ENCODE peak calls at places on chromosome 13, in seven cellular contexts. V, L, C, Z, J, E and Q are unnamed samples.

GRCh38 chr13:40490086-40490723 is 176.2 kb downstream of the FOXO1 start:
- DNase-seq in Z (no peak), L (no peak), E (no peak), V (no peak), C (no peak), J (no peak), Q (no peak)

GRCh38 chr13:51797664-51798488 is 6.1 kb downstream of the DHRS12 start:
- DNase-seq in V (peak), E (peak), Z (peak), L (no peak), C (peak), J (peak), Q (peak)

GRCh38 chr13:66680031-66680430 is 550.1 kb downstream of the PCDH9 start:
- DNase-seq in V (no peak), J (no peak), Z (no peak), L (no peak), E (no peak), C (no peak), Q (no peak)

GRCh38 chr13:79541426-79542049 is 60.6 kb downstream of the NDFIP2 start:
- DNase-seq in E (peak), V (peak), Z (no peak), C (peak), L (no peak), J (peak), Q (peak)

GRCh38 chr13:36819811-36820140 is 754 bp downstream of the RFXAP start:
- DNase-seq in E (no peak), C (peak), J (peak), V (peak), L (no peak), Z (peak), Q (peak)

GRCh38 chr13:45162821-45163220 is 38.0 kb downstream of the KCTD4 start:
- DNase-seq in V (peak), J (no peak), Z (no peak), C (peak), E (no peak), L (no peak), Q (no peak)

GRCh38 chr13:72141845-72142470 is 275.0 kb upstream of the DACH1 start:
- DNase-seq in Z (no peak), L (no peak), V (no peak), J (no peak), E (no peak), C (no peak), Q (no peak)

GRCh38 chr13:33560722-33561121 is 257.2 kb upstream of the RFC3 start:
- DNase-seq in J (no peak), L (no peak), V (no peak), E (no peak), C (no peak), Z (no peak), Q (no peak)

GRCh38 chr13:56356690-56357089 is 784.0 kb upstream of the PRR20A start:
- DNase-seq in J (no peak), L (no peak), Z (no peak), V (no peak), E (no peak), C (no peak), Q (no peak)

GRCh38 chr13:85700909-85701308 is 98.3 kb downstream of the SLITRK6 start:
- DNase-seq in C (no peak), J (no peak), Z (no peak), L (no peak), E (no peak), V (no peak), Q (no peak)

GRCh38 chr13:33139186-33139585 is 123.0 kb downstream of the KL start:
- DNase-seq in V (no peak), Z (no peak), C (no peak), J (no peak), E (no peak), L (no peak), Q (no peak)

GRCh38 chr13:20271441-20271840 is 39.3 kb upstream of the GJB6 start:
- DNase-seq in J (no peak), L (no peak), Z (no peak), V (no peak), C (no peak), E (no peak), Q (no peak)

GRCh38 chr13:53507741-53508140 is 479.1 kb downstream of the OLFM4 start:
- DNase-seq in V (no peak), C (no peak), J (no peak), Z (no peak), L (no peak), E (no peak), Q (no peak)

GRCh38 chr13:71118779-71119364 is 748.1 kb downstream of the DACH1 start:
- DNase-seq in Z (no peak), V (no peak), E (no peak), C (no peak), L (no peak), J (no peak), Q (no peak)

GRCh38 chr13:95292622-95293021 is 8.6 kb downstream of the ABCC4 start:
- DNase-seq in V (no peak), C (no peak), J (no peak), E (no peak), L (no peak), Z (no peak), Q (no peak)

GRCh38 chr13:62250501-62251175 is 835.0 kb upstream of the PCDH20 start:
- DNase-seq in C (no peak), L (no peak), Z (no peak), E (no peak), J (no peak), V (peak), Q (no peak)

GRCh38 chr13:57629391-57629804 is 2.1 kb upstream of the PCDH17 start:
- DNase-seq in J (no peak), V (no peak), L (no peak), E (no peak), Z (no peak), C (no peak), Q (no peak)

GRCh38 chr13:24292476-24292875 is 16.9 kb upstream of the C1QTNF9 start:
- DNase-seq in E (no peak), L (no peak), C (no peak), Z (no peak), V (no peak), J (no peak), Q (no peak)

GRCh38 chr13:77513719-77514335 is 21.7 kb upstream of the SCEL start:
- DNase-seq in V (no peak), Z (no peak), E (no peak), J (no peak), L (no peak), C (no peak), Q (no peak)

GRCh38 chr13:40446365-40446764 is 220.1 kb downstream of the FOXO1 start:
- DNase-seq in V (no peak), J (no peak), Z (no peak), L (no peak), C (no peak), E (no peak), Q (no peak)

GRCh38 chr13:95641961-95642621 is 2.4 kb downstream of the DZIP1 start:
- DNase-seq in V (peak), L (no peak), J (peak), C (peak), Z (peak), E (no peak), Q (peak)

GRCh38 chr13:94112731-94113130 is 366.8 kb downstream of the DCT start:
- DNase-seq in Z (no peak), E (no peak), V (no peak), L (no peak), J (peak), C (no peak), Q (no peak)

GRCh38 chr13:48334534-48335127 is 31.1 kb downstream of the RB1 start:
- DNase-seq in Z (no peak), C (peak), L (no peak), E (no peak), J (peak), V (peak), Q (no peak)

GRCh38 chr13:26529441-26529840 is 28.0 kb upstream of the WASF3 start:
- DNase-seq in Z (peak), L (peak), E (no peak), C (peak), J (peak), V (peak), Q (peak)

GRCh38 chr13:34161829-34162544 is 344.0 kb downstream of the RFC3 start:
- DNase-seq in E (no peak), L (no peak), J (peak), V (peak), Z (no peak), C (peak), Q (no peak)

GRCh38 chr13:93758575-93758974 is 532.0 kb downstream of the GPC6 start:
- DNase-seq in Z (no peak), V (no peak), E (no peak), L (no peak), J (no peak), C (peak), Q (no peak)

GRCh38 chr13:21137696-21138095 is 38.7 kb downstream of the SKA3 start:
- DNase-seq in C (peak), Z (no peak), J (peak), V (peak), E (peak), L (no peak), Q (no peak)

GRCh38 chr13:59043016-59043415 is 1120.7 kb downstream of the DIAPH3 start:
- DNase-seq in E (no peak), Z (no peak), V (no peak), C (no peak), L (no peak), J (no peak), Q (no peak)

GRCh38 chr13:110006304-110006703 is 219.9 kb upstream of the IRS2 start:
- DNase-seq in J (no peak), Z (no peak), V (no peak), C (peak), E (peak), L (no peak), Q (no peak)

GRCh38 chr13:36530050-36530789 is 97.9 kb downstream of the CCNA1 start:
- DNase-seq in E (no peak), V (peak), L (no peak), Z (no peak), C (no peak), J (peak), Q (no peak)

GRCh38 chr13:73417012-73417615 is 358.3 kb downstream of the KLF5 start:
- DNase-seq in C (no peak), Z (no peak), V (no peak), J (peak), E (no peak), L (no peak), Q (no peak)

GRCh38 chr13:57739089-57739488 is 107.5 kb downstream of the PCDH17 start:
- DNase-seq in C (no peak), V (no peak), E (no peak), J (peak), L (no peak), Z (no peak), Q (no peak)

GRCh38 chr13:39159393-39159792 is 121.1 kb downstream of the NHLRC3 start:
- DNase-seq in V (no peak), C (no peak), Z (no peak), E (no peak), J (no peak), L (no peak), Q (no peak)

GRCh38 chr13:52319876-52320275 is 86.1 kb downstream of the THSD1 start:
- DNase-seq in L (no peak), Z (no peak), C (peak), J (no peak), E (no peak), V (no peak), Q (no peak)

GRCh38 chr13:91400094-91400462 is 1.7 kb downstream of the GPC5 start:
- DNase-seq in L (no peak), E (no peak), C (no peak), J (no peak), V (no peak), Z (no peak), Q (no peak)

GRCh38 chr13:31207630-31208549 is 8.1 kb downstream of the B3GLCT start:
- DNase-seq in L (no peak), V (no peak), C (peak), E (no peak), Z (no peak), J (no peak), Q (no peak)

GRCh38 chr13:46516624-46517318 is 36.2 kb upstream of the LRCH1 start:
- DNase-seq in C (no peak), E (no peak), J (no peak), V (no peak), Z (no peak), L (no peak), Q (no peak)

GRCh38 chr13:98173431-98173921 is 3.6 kb downstream of the RNF113B start:
- DNase-seq in E (peak), L (no peak), Z (no peak), V (peak), J (peak), C (peak), Q (no peak)

GRCh38 chr13:99310382-99311031 is 3.3 kb upstream of the GPR183 start:
- DNase-seq in E (no peak), J (no peak), L (no peak), Z (no peak), V (peak), C (peak), Q (no peak)

GRCh38 chr13:99307648-99308339 is 595 bp upstream of the GPR183 start:
- DNase-seq in E (no peak), C (peak), J (peak), L (no peak), V (peak), Z (no peak), Q (no peak)

GRCh38 chr13:99311137-99311536 is 3.9 kb upstream of the GPR183 start:
- DNase-seq in L (no peak), Z (peak), E (no peak), J (peak), C (peak), V (peak), Q (no peak)

GRCh38 chr13:99307247-99307646 is at the start of gene GPR183:
- DNase-seq in L (no peak), C (peak), J (no peak), V (peak), Z (no peak), E (no peak), Q (no peak)

GRCh38 chr13:99308481-99309087 is 1.4 kb upstream of the GPR183 start:
- DNase-seq in J (no peak), V (peak), Z (no peak), C (peak), L (no peak), E (no peak), Q (no peak)
- H3K9ac ChIP-seq in J (no peak), V (peak), Z (no peak), C (no peak), L (no peak), E (no peak), Q (no peak)

DNA sequence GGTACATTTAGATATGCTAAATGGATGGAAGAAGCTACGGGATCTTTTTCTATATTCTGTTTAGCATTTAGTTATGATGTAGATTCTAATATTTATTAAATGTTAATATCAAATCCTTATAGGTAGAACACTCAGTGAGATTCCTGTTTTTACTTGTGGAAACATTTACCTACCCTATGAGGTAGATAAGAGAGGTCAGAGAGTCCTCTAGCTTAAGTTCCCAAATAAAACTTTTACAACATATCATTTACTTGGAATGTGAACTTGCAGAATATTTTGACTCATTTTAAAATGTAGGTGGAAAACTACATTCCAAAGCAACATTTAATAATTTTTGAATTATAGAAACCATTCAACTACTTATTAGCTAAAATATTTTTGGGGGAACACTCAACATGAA is 63.7 kb downstream of the UBL3 start:
- DNase-seq in Z (no peak), V (no peak), L (no peak), E (no peak), C (no peak), J (no peak), Q (no peak)
- H3K18ac ChIP-seq in Z (no peak), V (no peak), L (no peak), E (no peak), C (no peak), J (no peak), Q (no peak)

DNA sequence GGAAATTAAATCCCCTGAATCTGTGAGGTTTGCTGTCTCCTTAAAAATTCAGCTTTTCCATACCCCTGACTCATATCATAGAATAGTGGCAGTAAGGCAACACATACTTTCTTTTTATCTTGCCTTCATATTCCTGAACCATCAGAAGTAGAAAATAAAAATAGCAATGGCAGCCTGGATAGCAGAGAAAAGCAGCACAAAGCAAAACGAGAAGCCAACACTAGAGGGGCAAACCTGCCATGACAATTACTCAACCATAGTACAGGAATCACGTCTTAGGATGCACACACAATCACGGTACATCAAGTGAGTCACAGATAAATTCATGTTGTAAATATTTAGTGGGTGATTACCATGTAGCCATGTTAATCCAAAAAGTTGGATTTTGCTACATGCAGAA is 343.0 kb downstream of the ITGBL1 start:
- DNase-seq in J (no peak), L (no peak), V (no peak), E (no peak), C (no peak), Z (no peak), Q (no peak)
- H3K4ac ChIP-seq in J (no peak), L (no peak), V (no peak), E (no peak), C (no peak), Z (no peak), Q (no peak)

GRCh38 chr13:41780736-41781708 is 179.9 kb downstream of the VWA8 start:
- DNase-seq in C (peak), L (no peak), V (peak), Z (no peak), E (no peak), J (no peak), Q (no peak)
- H3K9ac ChIP-seq in C (peak), L (no peak), V (peak), Z (no peak), E (no peak), J (no peak), Q (no peak)

GRCh38 chr13:90258129-90258528 is 1089.4 kb upstream of the MIR17HG start:
- DNase-seq in E (no peak), L (no peak), J (no peak), V (no peak), Z (no peak), C (no peak), Q (no peak)

GRCh38 chr13:90253806-90254205 is 1093.7 kb upstream of the MIR17HG start:
- DNase-seq in J (no peak), E (no peak), Z (no peak), L (no peak), C (no peak), V (no peak), Q (no peak)

GRCh38 chr13:90256746-90257145 is 1090.7 kb upstream of the MIR17HG start:
- DNase-seq in V (no peak), C (no peak), Z (no peak), E (no peak), J (no peak), L (no peak), Q (no peak)

DNA sequence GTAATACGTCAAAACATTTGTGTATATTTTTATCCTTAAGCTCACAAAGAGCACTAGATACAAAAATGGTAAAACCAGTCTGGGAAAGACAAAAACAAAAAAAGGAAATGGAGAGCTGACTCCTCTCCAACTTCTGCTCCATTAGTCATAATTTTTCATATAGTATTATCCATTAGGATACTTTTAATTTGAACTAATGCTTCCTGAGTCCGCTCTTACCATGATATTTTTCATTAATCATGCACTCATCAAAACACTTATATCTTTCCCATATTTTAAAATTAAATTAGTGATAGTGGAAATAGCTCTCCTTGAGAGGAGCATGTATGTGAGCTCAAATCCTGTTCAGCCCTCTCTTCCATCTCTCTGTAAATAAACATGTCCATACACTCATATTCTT is 1093.0 kb upstream of the MIR17HG start:
- DNase-seq in L (no peak), J (no peak), C (no peak), Z (no peak), V (no peak), E (no peak), Q (no peak)
- H3K18ac ChIP-seq in L (no peak), J (no peak), C (no peak), Z (no peak), V (no peak), E (no peak), Q (no peak)